ENCODE peak calls at places on chromosome 17, in five cellular contexts. C is tibial nerve, W is psoas muscle, B is H9, K is HCT116. H is an unnamed sample.
A peak's percentile ranks its signal among the peaks of the same experiment; 100 is the strongest.

GRCh38 chr17:38916771-38917170 is 8.6 kb upstream of the LASP1NB start:
- DNase-seq in C (no peak), B (no peak), K (no peak), W (no peak), H (no peak)

GRCh38 chr17:69414408-69415274 is at the start of gene MAP2K6:
- DNase-seq in C (peak; percentile 49), B (peak; percentile 90), K (no peak), W (peak; percentile 92), H (peak; percentile 76)

GRCh38 chr17:50865060-50865867 is 890 bp downstream of the TOB1 start:
- DNase-seq in W (peak; percentile 90), C (no peak), B (peak; percentile 72), K (peak; percentile 34), H (peak; percentile 22)

GRCh38 chr17:3566551-3566950 is 8.9 kb upstream of the TRPV3 start:
- DNase-seq in B (no peak), W (no peak), K (no peak), C (no peak), H (no peak)

GRCh38 chr17:81966343-81967243 is 5.6 kb upstream of the NOTUM start:
- DNase-seq in K (no peak), W (peak; percentile 77), C (no peak), B (peak; percentile 85), H (no peak)

GRCh38 chr17:29659155-29659554 is 36.4 kb upstream of the CORO6 start:
- DNase-seq in W (no peak), B (no peak), K (no peak), C (no peak), H (no peak)

GRCh38 chr17:50956750-50957523 is 90.8 kb upstream of the TOB1 start:
- DNase-seq in B (peak; percentile 92), C (no peak), K (peak; percentile 31), W (peak; percentile 82), H (peak; percentile 67)

GRCh38 chr17:15414502-15415348 is 52.7 kb downstream of the CDRT4 start:
- DNase-seq in K (no peak), C (no peak), W (peak; percentile 96), B (no peak), H (no peak)

GRCh38 chr17:42027961-42028790 is 8.3 kb downstream of the NKIRAS2 start:
- DNase-seq in B (peak; percentile 89), K (peak; percentile 39), W (no peak), C (no peak), H (no peak)

GRCh38 chr17:30165960-30166359 is 49.3 kb downstream of the NSRP1 start:
- DNase-seq in B (no peak), W (no peak), C (no peak), K (no peak), H (no peak)

GRCh38 chr17:29723283-29724047 is 100.8 kb upstream of the CORO6 start:
- DNase-seq in W (no peak), B (no peak), K (no peak), C (no peak), H (no peak)

GRCh38 chr17:81959362-81960129 is 1.4 kb downstream of the NOTUM start:
- DNase-seq in K (no peak), B (peak; percentile 83), C (peak; percentile 52), W (peak; percentile 88), H (peak; percentile 81)

GRCh38 chr17:48998557-48999440 is 1.6 kb downstream of the IGF2BP1 start:
- DNase-seq in C (no peak), K (no peak), W (no peak), B (peak; percentile 36), H (no peak)

GRCh38 chr17:82309656-82310570 is 7.5 kb downstream of the CD7 start:
- DNase-seq in W (no peak), K (no peak), C (no peak), B (no peak), H (no peak)

GRCh38 chr17:73363788-73364522 is 52.2 kb upstream of the CDC42EP4 start:
- DNase-seq in K (no peak), B (peak; percentile 93), W (no peak), C (no peak), H (no peak)

GRCh38 chr17:16328997-16329396 is 24.3 kb downstream of the CENPV start:
- DNase-seq in K (no peak), W (no peak), B (no peak), C (no peak), H (no peak)

GRCh38 chr17:71615820-71616219 is 505.0 kb upstream of the SOX9 start:
- DNase-seq in W (no peak), C (no peak), K (no peak), B (no peak), H (no peak)

GRCh38 chr17:74748529-74749261 is at the start of gene NHERF1:
- DNase-seq in C (peak; percentile 91), B (no peak), K (peak; percentile 77), W (peak; percentile 96), H (peak; percentile 94)
- TF ChIP-seq CTCF in C (peak; percentile 68), B (peak; percentile 44), K (peak; percentile 17), W (no peak), H (no peak)

DNA sequence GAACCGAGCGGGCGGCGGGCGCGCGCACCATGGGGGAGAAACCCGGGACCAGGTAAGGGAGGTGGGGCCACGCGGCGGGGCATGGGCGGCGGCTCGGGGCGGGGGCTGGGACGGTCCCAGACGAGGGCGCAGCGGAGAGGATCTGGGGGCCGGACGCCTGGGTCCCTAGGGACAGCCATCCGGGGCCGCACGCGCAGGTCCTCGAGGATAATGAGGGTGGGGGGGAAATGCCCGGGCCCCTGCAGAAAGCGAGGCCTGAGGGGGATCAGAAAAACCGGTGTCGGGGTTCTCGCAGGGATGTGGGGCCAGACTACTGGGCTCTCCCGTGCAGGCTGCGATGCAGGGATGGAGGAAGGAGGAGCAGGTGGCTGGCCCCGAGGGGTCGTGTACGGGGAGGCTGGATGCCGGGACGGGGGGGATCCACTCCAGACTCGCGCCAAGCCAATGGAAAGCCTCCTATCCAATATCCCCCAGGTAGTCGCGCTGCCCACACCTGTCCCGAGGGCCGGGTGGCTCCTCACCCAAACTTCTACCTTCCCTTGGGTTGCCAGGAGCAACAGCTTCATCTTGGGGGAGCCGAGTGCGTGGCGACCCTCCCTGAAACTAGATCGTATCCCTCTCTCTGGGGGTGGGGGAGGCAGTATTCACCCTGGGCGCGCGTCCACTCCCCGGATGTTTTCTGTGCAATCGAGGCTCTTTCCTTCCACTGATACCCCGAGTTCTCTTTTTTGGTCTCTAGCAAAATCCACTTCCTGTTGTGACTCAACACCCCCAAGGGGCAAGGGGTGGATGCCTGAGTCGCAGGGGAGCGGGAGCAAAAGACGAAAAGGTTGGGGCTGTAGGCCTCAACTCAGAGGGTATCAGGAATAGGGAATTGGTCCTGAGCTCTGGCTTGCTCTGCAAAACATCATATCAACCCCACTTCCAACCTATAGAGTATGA is 532 bp downstream of the ARRB2 start:
- DNase-seq in W (peak; percentile 62), B (no peak), C (no peak), K (no peak), H (peak; percentile 40)
- H3K27ac ChIP-seq in W (peak overlapping the region; percentile 54), B (no peak overlapping the region), C (peak overlapping the region; percentile 78), K (peak overlapping the region; percentile 64), H (peak overlapping the region; percentile 92)

GRCh38 chr17:61701978-61702377 is 111.0 kb upstream of the NACA2 start:
- DNase-seq in W (no peak), B (no peak), C (no peak), K (no peak), H (no peak)
- H3K9me3 ChIP-seq in W (peaks cover 41% of the 10 kb centered on the region), B (peaks cover 6% of the 10 kb centered on the region), C (no peaks in the 10 kb centered on the region), K (peaks cover 7% of the 10 kb centered on the region), H (peaks cover 40% of the 10 kb centered on the region)

GRCh38 chr17:60393840-60394529 is 2.1 kb upstream of the USP32 start:
- DNase-seq in B (no peak), C (no peak), K (no peak), W (no peak), H (no peak)

GRCh38 chr17:60392845-60393702 is 1.1 kb upstream of the USP32 start:
- DNase-seq in W (no peak), K (peak; percentile 24), C (no peak), B (no peak), H (no peak)

GRCh38 chr17:60390881-60391418 is 983 bp downstream of the USP32 start:
- DNase-seq in K (no peak), B (no peak), W (peak; percentile 64), C (no peak), H (peak; percentile 34)

GRCh38 chr17:60391419-60392041 is 403 bp downstream of the USP32 start:
- DNase-seq in K (no peak), C (no peak), B (no peak), W (no peak), H (no peak)

GRCh38 chr17:60392042-60392844 is at the start of gene USP32:
- DNase-seq in B (peak; percentile 99), K (peak; percentile 96), W (peak; percentile 100), C (peak; percentile 97), H (peak; percentile 96)
- TF ChIP-seq CTCF in B (no peak), K (peak; percentile 39), W (peak; percentile 19), C (peak; percentile 69), H (peak; percentile 50)

DNA sequence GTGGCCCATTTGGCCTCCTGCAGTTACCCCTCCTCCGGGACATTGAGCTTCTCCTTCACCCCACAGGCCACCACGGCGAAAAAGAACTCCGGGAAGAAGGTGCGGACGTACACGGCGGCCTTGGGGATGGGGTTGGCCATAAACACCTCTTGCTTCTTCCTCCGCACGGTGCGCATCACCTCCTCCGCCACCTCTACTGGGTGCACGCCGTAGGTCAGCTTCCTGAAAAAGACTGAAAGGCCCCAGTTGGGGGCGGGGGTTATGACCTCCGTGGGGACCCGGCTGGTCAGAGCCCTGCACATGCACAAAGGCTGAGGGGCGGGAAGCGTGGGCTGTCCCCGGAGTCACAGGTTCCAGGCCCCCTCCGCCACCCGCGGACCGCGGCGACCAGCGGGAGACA is 19.9 kb downstream of the DHRS7C start:
- DNase-seq in K (no peak), C (no peak), B (no peak), W (no peak), H (no peak)
- H3K27ac ChIP-seq in K (no peak overlapping the region), C (no peak overlapping the region), B (no peak overlapping the region), W (no peak overlapping the region), H (no peak overlapping the region)

GRCh38 chr17:31231852-31232251 is 65.2 kb downstream of the OMG start:
- DNase-seq in B (no peak), K (no peak), W (no peak), C (no peak), H (no peak)
- H3K9me3 ChIP-seq in B (no peaks in the 10 kb centered on the region), K (no peaks in the 10 kb centered on the region), W (no peaks in the 10 kb centered on the region), C (no peaks in the 10 kb centered on the region), H (no peaks in the 10 kb centered on the region)

GRCh38 chr17:76539631-76540271 is at the start of gene PRCD:
- DNase-seq in K (no peak), B (peak; percentile 58), W (no peak), C (no peak), H (no peak)
- TF ChIP-seq CTCF in K (peak; percentile 17), B (peak; percentile 43), W (no peak), C (no peak), H (no peak)

DNA sequence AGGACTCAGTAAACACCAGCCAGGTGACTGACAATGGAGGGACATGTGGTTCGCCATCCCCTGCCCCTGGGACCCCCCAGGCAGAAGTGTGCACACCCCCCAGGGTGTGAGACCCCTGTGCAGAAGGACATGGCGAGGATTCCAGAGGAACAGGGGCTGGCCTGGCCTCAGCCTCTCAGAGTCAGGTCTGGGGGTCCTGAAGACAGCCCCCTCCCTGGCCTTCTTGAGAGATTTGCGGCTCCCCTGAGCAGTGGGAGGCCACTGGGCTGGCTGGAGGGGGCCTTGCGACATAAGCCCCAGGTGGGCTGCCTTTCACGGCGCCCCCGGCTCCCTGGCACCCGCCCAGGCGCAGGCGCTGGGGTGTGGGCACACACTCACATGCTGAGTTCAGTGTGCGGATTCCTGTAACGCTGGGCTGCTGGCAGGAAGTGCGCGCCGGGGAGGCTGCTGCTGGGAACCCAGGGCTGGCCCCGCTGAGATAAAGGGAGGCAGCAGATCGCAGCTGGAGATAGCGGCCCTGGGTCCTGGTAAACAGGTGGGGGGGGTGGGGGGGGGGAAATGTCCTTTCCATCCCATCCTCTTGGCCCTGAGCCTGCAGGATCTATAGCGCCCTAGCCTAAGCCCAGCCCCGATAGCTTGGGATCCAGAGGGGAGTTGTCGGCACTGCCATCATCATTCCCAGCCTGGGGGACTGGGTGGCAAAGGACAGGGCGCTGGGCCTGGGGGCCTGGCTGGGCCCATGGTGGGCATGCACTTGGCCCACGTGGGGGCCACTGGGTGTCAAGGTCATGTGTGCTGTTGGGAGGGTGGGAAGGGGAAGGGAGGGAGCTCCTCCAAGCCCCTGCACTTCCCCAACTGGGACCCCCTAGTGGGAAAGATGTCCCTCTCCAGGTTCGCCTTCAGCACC is 27.1 kb downstream of the TMEM235 start:
- DNase-seq in C (no peak), W (peak; percentile 83), K (no peak), B (peak; percentile 65), H (peak; percentile 92)
- H3K27ac ChIP-seq in C (no peak overlapping the region), W (peak overlapping the region; percentile 63), K (no peak overlapping the region), B (no peak overlapping the region), H (peak overlapping the region; percentile 71)

H was measured in CD4-positive, alpha-beta T cell.